ENCODE peak calls at places on chromosomes 4 and X, in seven cellular contexts. V is BJ, S is uterus, C is choroid plexus epithelial cell, T is spleen, Q is DND-41, G is NCI-H1417. N is an unnamed sample.
A peak's percentile ranks its signal among the peaks of the same experiment; 100 is the strongest.

GRCh38 chr4:163895369-163896005 is 401.0 kb downstream of the TMA16 start:
- DNase-seq in V (no peak), S (no peak), C (no peak), T (no peak), Q (peak; percentile 37), G (peak; percentile 76), N (no peak)

GRCh38 chr4:124061413-124061812 is 651.1 kb downstream of the ANKRD50 start:
- DNase-seq in V (peak; percentile 41), S (no peak), C (peak; percentile 79), T (no peak), Q (no peak), G (no peak), N (no peak)

GRCh38 chr4:122152699-122153328 is 683 bp downstream of the BLTP1 start:
- DNase-seq in V (no peak), S (no peak), C (peak; percentile 46), T (peak; percentile 89), Q (peak; percentile 42), G (peak; percentile 88), N (peak; percentile 61)

GRCh38 chrX:38437093-38437492 is 84.7 kb downstream of the OTC start:
- DNase-seq in V (no peak), S (no peak), C (peak; percentile 13), T (no peak), Q (no peak), G (no peak), N (no peak)

GRCh38 chrX:79081895-79082512 is 62.5 kb upstream of the GPR174 start:
- DNase-seq in V (no peak), S (no peak), C (peak; percentile 61), T (no peak), Q (peak; percentile 57), G (peak; percentile 61), N (no peak)

GRCh38 chr4:62225972-62226371 is 1025.8 kb downstream of the ADGRL3 start:
- DNase-seq in V (no peak), S (no peak), C (peak; percentile 53), T (no peak), Q (no peak), G (no peak), N (no peak)

GRCh38 chr4:186497043-186497442 is 58.3 kb downstream of the MTNR1A start:
- DNase-seq in V (no peak), S (no peak), C (no peak), T (no peak), Q (no peak), G (no peak), N (no peak)

GRCh38 chr4:147837435-147837834 is 105.5 kb downstream of the ARHGAP10 start:
- DNase-seq in V (no peak), S (no peak), C (peak; percentile 53), T (no peak), Q (no peak), G (no peak), N (no peak)

GRCh38 chrX:119266364-119266995 is 30.4 kb downstream of the PGRMC1 start:
- DNase-seq in V (no peak), S (no peak), C (peak; percentile 42), T (no peak), Q (peak; percentile 30), G (peak; percentile 52), N (peak; percentile 61)

GRCh38 chr4:150867148-150867547 is 147.9 kb downstream of the LRBA start:
- DNase-seq in V (peak; percentile 23), S (no peak), C (peak; percentile 90), T (no peak), Q (peak; percentile 25), G (peak; percentile 92), N (no peak)

GRCh38 chr4:40576651-40577480 is 52.8 kb downstream of the RBM47 start:
- DNase-seq in V (peak; percentile 51), S (peak; percentile 39), C (peak; percentile 72), T (peak; percentile 86), Q (no peak), G (peak; percentile 69), N (peak; percentile 88)

GRCh38 chr4:84681488-84682274 is 98.8 kb downstream of the CDS1 start:
- DNase-seq in V (peak; percentile 43), S (no peak), C (peak; percentile 91), T (no peak), Q (peak; percentile 36), G (no peak), N (no peak)

GRCh38 chrX:63421411-63421810 is 70.3 kb upstream of the SPIN4 start:
- DNase-seq in V (no peak), S (no peak), C (no peak), T (no peak), Q (no peak), G (no peak), N (no peak)

GRCh38 chrX:41312786-41313185 is 21.2 kb upstream of the DDX3X start:
- DNase-seq in V (no peak), S (no peak), C (no peak), T (no peak), Q (no peak), G (no peak), N (no peak)

GRCh38 chr4:188778880-188779279 is 639.6 kb downstream of the TRIML1 start:
- DNase-seq in V (no peak), S (no peak), C (peak; percentile 11), T (no peak), Q (no peak), G (no peak), N (no peak)

GRCh38 chr4:173259310-173259709 is 74.8 kb downstream of the HMGB2 start:
- DNase-seq in V (no peak), S (no peak), C (no peak), T (no peak), Q (no peak), G (no peak), N (no peak)